ENCODE peak calls at places on chromosomes 6 and 20, in eight cellular contexts. T, H, J, A, P, C, Y and U are unnamed samples.

GRCh38 chr20:33655164-33655563 is 7.0 kb upstream of the C20orf144 start:
- DNase-seq in T (no peak), H (peak), J (no peak), A (no peak), P (no peak), C (no peak), Y (no peak), U (no peak)

GRCh38 chr20:37133952-37134351 is 38.2 kb upstream of the RBL1 start:
- DNase-seq in T (no peak), H (no peak), J (no peak), A (no peak), P (no peak), C (no peak), Y (no peak), U (no peak)

GRCh38 chr6:125780540-125781306 is 10.0 kb upstream of the NCOA7 start:
- DNase-seq in T (peak), H (peak), J (peak), A (peak), P (peak), C (peak), Y (peak), U (peak)

GRCh38 chr20:2752631-2753455 is 47.6 kb downstream of the CPXM1 start:
- DNase-seq in T (no peak), H (no peak), J (no peak), A (no peak), P (peak), C (peak), Y (peak), U (peak)

GRCh38 chr20:39364320-39364719 is 402.2 kb downstream of the DHX35 start:
- DNase-seq in T (no peak), H (no peak), J (no peak), A (no peak), P (no peak), C (no peak), Y (no peak), U (no peak)

GRCh38 chr20:63940472-63941266 is 15.5 kb downstream of the UCKL1 start:
- DNase-seq in T (no peak), H (no peak), J (no peak), A (no peak), P (no peak), C (no peak), Y (no peak), U (no peak)

GRCh38 chr20:841568-842546 is 8.3 kb downstream of the FAM110A start:
- DNase-seq in T (peak), H (peak), J (no peak), A (peak), P (no peak), C (no peak), Y (no peak), U (no peak)

GRCh38 chr6:52642381-52642780 is 28.5 kb upstream of the TMEM14A start:
- DNase-seq in T (no peak), H (no peak), J (no peak), A (no peak), P (no peak), C (no peak), Y (no peak), U (no peak)

GRCh38 chr20:37590938-37591490 is 63.3 kb upstream of the BLCAP start:
- DNase-seq in T (no peak), H (no peak), J (no peak), A (no peak), P (no peak), C (no peak), Y (no peak), U (no peak)

GRCh38 chr6:156395276-156395675 is 381.9 kb upstream of the ARID1B start:
- DNase-seq in T (no peak), H (peak), J (no peak), A (no peak), P (no peak), C (no peak), Y (no peak), U (no peak)

GRCh38 chr6:104771258-104771832 is 88.4 kb downstream of the HACE1 start:
- DNase-seq in T (no peak), H (no peak), J (no peak), A (no peak), P (peak), C (peak), Y (peak), U (peak)

GRCh38 chr6:44257007-44257752 is at the start of gene SLC35B2:
- DNase-seq in T (peak), H (peak), J (peak), A (no peak), P (peak), C (peak), Y (peak), U (peak)

GRCh38 chr6:127641905-127642304 is 64.9 kb downstream of the C6orf58 start:
- DNase-seq in T (peak), H (no peak), J (no peak), A (no peak), P (peak), C (peak), Y (peak), U (peak)

GRCh38 chr6:29005183-29005885 is at the start of gene ZNF311:
- DNase-seq in T (peak), H (peak), J (peak), A (peak), P (peak), C (peak), Y (peak), U (peak)

GRCh38 chr20:48892849-48893352 is 28.6 kb upstream of the ARFGEF2 start:
- DNase-seq in T (no peak), H (no peak), J (no peak), A (no peak), P (no peak), C (no peak), Y (no peak), U (no peak)

GRCh38 chr6:12529364-12530019 is 187.1 kb upstream of the PHACTR1 start:
- DNase-seq in T (no peak), H (no peak), J (no peak), A (no peak), P (no peak), C (no peak), Y (no peak), U (no peak)

GRCh38 chr6:35181313-35181932 is 32.3 kb upstream of the SCUBE3 start:
- DNase-seq in T (no peak), H (no peak), J (no peak), A (peak), P (peak), C (peak), Y (peak), U (no peak)

GRCh38 chr20:60071965-60072364 is 113.7 kb downstream of the CDH26 start:
- DNase-seq in T (peak), H (no peak), J (no peak), A (no peak), P (no peak), C (peak), Y (no peak), U (no peak)

GRCh38 chr6:74964871-74965441 is 240.9 kb downstream of the COL12A1 start:
- DNase-seq in T (no peak), H (no peak), J (no peak), A (no peak), P (no peak), C (no peak), Y (no peak), U (no peak)

GRCh38 chr6:31915756-31916155 is 11.8 kb upstream of the C2 start:
- DNase-seq in T (no peak), H (no peak), J (no peak), A (no peak), P (no peak), C (no peak), Y (no peak), U (no peak)

GRCh38 chr6:135932651-135933050 is 81.2 kb downstream of the PDE7B start:
- DNase-seq in T (no peak), H (no peak), J (no peak), A (no peak), P (no peak), C (no peak), Y (no peak), U (no peak)

GRCh38 chr6:31113861-31114539 is 600 bp upstream of the PSORS1C1 start:
- DNase-seq in T (no peak), H (no peak), J (no peak), A (no peak), P (peak), C (no peak), Y (peak), U (no peak)

GRCh38 chr6:107618672-107619071 is 128.8 kb downstream of the SOBP start:
- DNase-seq in T (no peak), H (no peak), J (no peak), A (no peak), P (no peak), C (no peak), Y (no peak), U (no peak)

GRCh38 chr6:25925808-25926325 is 4.6 kb downstream of the SLC17A2 start:
- DNase-seq in T (no peak), H (no peak), J (no peak), A (no peak), P (no peak), C (no peak), Y (no peak), U (no peak)

GRCh38 chr20:49938173-49939163 is 2.3 kb downstream of the RNF114 start:
- DNase-seq in T (peak), H (no peak), J (no peak), A (no peak), P (peak), C (no peak), Y (peak), U (no peak)

GRCh38 chr6:27575594-27576361 is 102.9 kb upstream of the ZNF184 start:
- DNase-seq in T (peak), H (no peak), J (no peak), A (no peak), P (no peak), C (peak), Y (no peak), U (no peak)

GRCh38 chr6:110513001-110513400 is 36.6 kb upstream of the SLC22A16 start:
- DNase-seq in T (peak), H (no peak), J (no peak), A (no peak), P (peak), C (peak), Y (peak), U (no peak)

GRCh38 chr20:32870489-32870888 is 11.8 kb downstream of the EFCAB8 start:
- DNase-seq in T (no peak), H (no peak), J (no peak), A (no peak), P (no peak), C (no peak), Y (no peak), U (no peak)

GRCh38 chr20:21804779-21805178 is 99.3 kb downstream of the PAX1 start:
- DNase-seq in T (no peak), H (no peak), J (no peak), A (no peak), P (no peak), C (no peak), Y (no peak), U (no peak)

GRCh38 chr6:108650781-108651180 is 90.1 kb downstream of the FOXO3 start:
- DNase-seq in T (peak), H (no peak), J (no peak), A (no peak), P (peak), C (peak), Y (peak), U (no peak)

GRCh38 chr6:90428514-90428913 is 131.9 kb upstream of the BACH2 start:
- DNase-seq in T (peak), H (no peak), J (no peak), A (no peak), P (no peak), C (no peak), Y (no peak), U (no peak)